ENCODE peak calls at places on chromosomes 7 and 10, in five cellular contexts. J is left ventricle myocardium superior, K is GM06990, Z is NCI-H1092 treated with DMSO at 0.1 percent for 48 hours, Q is stromal cell of bone marrow. Y is an unnamed sample.

GRCh38 chr7:130901209-130901783 is 167.3 kb upstream of the KLF14 start:
- DNase-seq in J (peak), Z (no peak), K (no peak), Q (peak), Y (no peak)

GRCh38 chr10:75911426-75911825 is 480.0 kb downstream of the LRMDA start:
- DNase-seq in J (no peak), Z (no peak), Q (no peak), K (no peak), Y (no peak)

GRCh38 chr7:140400381-140400780 is 2.1 kb upstream of the SLC37A3 start:
- DNase-seq in Q (no peak), Z (no peak), J (no peak), K (no peak), Y (no peak)

GRCh38 chr10:132893090-132893489 is 49.3 kb downstream of the CFAP46 start:
- DNase-seq in Z (peak), J (peak), Q (no peak), K (no peak), Y (peak)

GRCh38 chr10:65891073-65891981 is 1034.5 kb upstream of the LRRTM3 start:
- DNase-seq in J (no peak), K (peak), Z (no peak), Q (no peak), Y (no peak)

GRCh38 chr10:27038168-27038567 is 62.1 kb downstream of the ANKRD26 start:
- DNase-seq in K (no peak), J (no peak), Z (no peak), Q (no peak), Y (no peak)

GRCh38 chr10:59317066-59317465 is 45.3 kb downstream of the FAM13C start:
- DNase-seq in K (no peak), Z (no peak), J (no peak), Q (no peak), Y (no peak)

GRCh38 chr7:22302951-22303423 is 54.0 kb downstream of the RAPGEF5 start:
- DNase-seq in J (no peak), Q (no peak), Z (no peak), K (no peak), Y (no peak)

Y was measured in Right ventricle myocardium inferior.